ENCODE peak calls at places on chromosomes 2 and 18, in four cellular contexts. U, P, Z and H are unnamed samples.

GRCh38 chr2:195119231-195119630 is 537.8 kb upstream of the SLC39A10 start:
- DNase-seq in U (no peak), Z (no peak), P (no peak), H (no peak)

GRCh38 chr2:36530983-36531354 is 67.0 kb downstream of the FEZ2 start:
- DNase-seq in Z (no peak), U (peak), P (no peak), H (peak)

GRCh38 chr2:225616372-225616771 is 216.9 kb downstream of the NYAP2 start:
- DNase-seq in P (no peak), Z (no peak), U (no peak), H (no peak)

GRCh38 chr2:171327043-171327496 is 106.7 kb downstream of the METTL8 start:
- DNase-seq in Z (no peak), P (no peak), U (no peak), H (peak)

GRCh38 chr2:100321881-100322820 is at the start of gene LONRF2:
- DNase-seq in U (no peak), Z (peak), P (no peak), H (no peak)

GRCh38 chr2:197255550-197255949 is 55.0 kb downstream of the ANKRD44 start:
- DNase-seq in P (peak), Z (peak), U (peak), H (no peak)

GRCh38 chr18:58225101-58225500 is 181.1 kb downstream of the NEDD4L start:
- DNase-seq in P (no peak), U (no peak), Z (no peak), H (no peak)

GRCh38 chr2:42359894-42360483 is 1.0 kb downstream of the COX7A2L start:
- DNase-seq in Z (no peak), U (peak), P (peak), H (peak)

GRCh38 chr2:205408690-205409089 is 273.6 kb upstream of the NRP2 start:
- DNase-seq in P (no peak), U (peak), Z (no peak), H (peak)

DNA sequence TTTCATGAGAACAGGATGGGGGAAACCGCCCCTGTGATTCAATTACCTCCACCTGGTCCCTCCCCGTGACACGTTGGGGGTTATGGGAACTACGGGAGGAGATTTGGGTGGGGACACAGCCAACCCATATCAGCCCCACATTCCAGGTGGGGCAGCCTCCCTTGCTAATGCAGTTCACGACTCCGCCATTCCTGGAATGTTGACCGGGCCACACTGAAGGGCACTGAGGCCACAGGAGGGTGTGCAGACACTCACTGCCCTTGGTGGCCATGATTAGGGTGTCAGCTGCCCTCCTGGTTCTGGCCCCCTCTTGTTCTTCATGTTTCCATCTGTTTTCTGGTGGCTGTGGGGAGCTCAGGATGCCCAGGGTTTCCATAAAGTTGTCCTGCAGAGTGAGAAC is 176.3 kb downstream of the TWIST2 start:
- DNase-seq in Z (no peak), U (no peak), P (no peak), H (no peak)
- TF ChIP-seq CTCF in Z (no peak), U (no peak), P (no peak), H (no peak)

GRCh38 chr2:136116813-136117390 is 1.0 kb downstream of the CXCR4 start:
- DNase-seq in U (no peak), P (peak), Z (peak), H (no peak)
- H3K4me3 ChIP-seq in U (no peak), P (peak), Z (peak), H (peak)

DNA sequence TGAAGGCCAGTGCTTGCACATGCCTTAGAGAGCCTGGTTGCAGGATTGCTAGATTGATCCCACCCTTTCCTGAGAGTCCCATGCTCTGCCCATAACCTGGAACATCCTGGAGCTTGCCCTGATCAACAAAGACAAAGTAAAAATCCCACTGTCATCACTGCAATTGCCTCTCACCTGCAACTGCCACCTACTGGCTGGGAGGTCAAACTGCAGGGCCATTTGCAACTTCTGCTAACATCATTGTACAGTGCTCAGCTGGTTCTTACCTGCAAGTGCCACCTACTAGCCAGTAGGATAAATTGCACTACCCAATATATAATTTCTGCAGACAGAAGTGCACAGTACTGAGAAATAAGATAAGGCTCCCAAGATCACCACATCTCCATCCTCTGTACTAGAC is 947.5 kb downstream of the CPS1 start:
- DNase-seq in U (no peak), P (no peak), Z (no peak), H (no peak)
- TF ChIP-seq CTCF in U (no peak), P (no peak), Z (no peak), H (no peak)

DNA sequence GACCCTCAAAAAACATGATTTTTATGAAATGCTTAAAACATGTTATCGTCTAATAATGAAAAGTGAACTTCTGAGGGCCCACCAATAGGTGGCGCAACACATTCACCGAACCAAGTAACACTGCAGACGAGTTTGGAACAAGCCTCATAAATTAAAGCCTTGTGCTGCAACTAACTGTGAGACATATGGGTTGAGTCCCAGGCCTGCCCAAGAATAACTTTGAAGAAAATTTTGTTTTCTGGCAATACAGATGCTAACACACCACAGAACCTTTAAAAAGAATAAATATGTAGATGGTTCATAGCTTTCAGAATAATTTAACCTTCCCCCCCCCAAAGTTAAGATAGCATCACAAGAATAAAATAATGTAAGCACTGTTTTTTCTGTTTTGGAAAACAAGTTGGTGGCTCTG is 285.9 kb downstream of the RNF144A start:
- DNase-seq in U (peak), P (peak), Z (no peak), H (peak)
- H3K4me3 ChIP-seq in U (no peak), P (no peak), Z (no peak), H (no peak)